ENCODE peak calls at places on chromosome 3, in four cellular contexts. U is A549, V is GM12878, S is HepG2. Z is an unnamed sample.

GRCh38 chr3:122577409-122578028 is at the start of gene PARP15:
- DNase-seq in U (no peak), V (no peak), S (no peak), Z (peak; percentile 7)

GRCh38 chr3:141812091-141812490 is 48.9 kb downstream of the GRK7 start:
- DNase-seq in U (no peak), V (no peak), S (no peak), Z (no peak)

GRCh38 chr3:88203537-88204143 is 53.9 kb downstream of the C3orf38 start:
- DNase-seq in U (peak; percentile 25), V (peak; percentile 24), S (peak; percentile 40), Z (peak; percentile 67)

GRCh38 chr3:179840985-179841384 is 188.1 kb downstream of the USP13 start:
- DNase-seq in U (no peak), V (no peak), S (no peak), Z (no peak)

GRCh38 chr3:58104712-58105111 is 96.5 kb downstream of the FLNB start:
- DNase-seq in U (no peak), V (no peak), S (no peak), Z (no peak)

GRCh38 chr3:140447991-140448390 is 229.9 kb upstream of the TRIM42 start:
- DNase-seq in U (no peak), V (no peak), S (no peak), Z (no peak)

GRCh38 chr3:89787485-89787884 is 680.1 kb downstream of the EPHA3 start:
- DNase-seq in U (no peak), V (no peak), S (no peak), Z (no peak)

GRCh38 chr3:25355034-25355898 is 72.8 kb upstream of the RARB start:
- DNase-seq in U (no peak), V (no peak), S (no peak), Z (no peak)

GRCh38 chr3:171116365-171116764 is 89.8 kb upstream of the SLC2A2 start:
- DNase-seq in U (no peak), V (no peak), S (no peak), Z (no peak)

GRCh38 chr3:38454179-38454883 is 641 bp downstream of the ACVR2B start:
- DNase-seq in U (peak; percentile 33), V (no peak), S (no peak), Z (peak; percentile 82)

GRCh38 chr3:20077054-20077453 is 36.8 kb downstream of the KAT2B start:
- DNase-seq in U (no peak), V (no peak), S (no peak), Z (no peak)

GRCh38 chr3:128486157-128486691 is 6.8 kb downstream of the GATA2 start:
- DNase-seq in U (no peak), V (no peak), S (no peak), Z (no peak)

GRCh38 chr3:118987466-118987865 is 47.2 kb downstream of the IGSF11 start:
- DNase-seq in U (no peak), V (no peak), S (no peak), Z (no peak)

GRCh38 chr3:152909180-152909883 is 74.4 kb downstream of the P2RY1 start:
- DNase-seq in U (no peak), V (no peak), S (no peak), Z (peak; percentile 26)

GRCh38 chr3:177419904-177420601 is 222.8 kb upstream of the TBL1XR1 start:
- DNase-seq in U (no peak), V (no peak), S (no peak), Z (no peak)

GRCh38 chr3:87873136-87873535 is 185.7 kb downstream of the CGGBP1 start:
- DNase-seq in U (no peak), V (no peak), S (no peak), Z (no peak)

GRCh38 chr3:60169755-60170154 is 1081.5 kb downstream of the FHIT start:
- DNase-seq in U (no peak), V (no peak), S (no peak), Z (no peak)

GRCh38 chr3:133887951-133888703 is 7.6 kb downstream of the RAB6B start:
- DNase-seq in U (no peak), V (no peak), S (no peak), Z (no peak)

GRCh38 chr3:181541414-181541813 is 170.3 kb upstream of the SOX2 start:
- DNase-seq in U (no peak), V (no peak), S (no peak), Z (no peak)
- TF ChIP-seq POLR2AphosphoS2 in U (no peak), V (no peak), S (no peak), Z (no peak)

GRCh38 chr3:56917740-56918568 is 116.2 kb upstream of the ARHGEF3 start:
- DNase-seq in U (no peak), V (peak; percentile 84), S (no peak), Z (no peak)
- TF ChIP-seq POLR2AphosphoS2 in U (no peak), V (no peak), S (no peak), Z (no peak)

GRCh38 chr3:175301741-175302140 is 442.6 kb downstream of the NAALADL2 start:
- DNase-seq in U (no peak), V (no peak), S (no peak), Z (no peak)
- TF ChIP-seq POLR2AphosphoS2 in U (no peak), V (no peak), S (no peak), Z (no peak)

GRCh38 chr3:194276768-194277546 is 74.2 kb downstream of the CPN2 start:
- DNase-seq in U (no peak), V (no peak), S (no peak), Z (no peak)
- TF ChIP-seq POLR2AphosphoS2 in U (no peak), V (no peak), S (no peak), Z (no peak)

GRCh38 chr3:184815046-184815930 is 3.3 kb downstream of the VPS8 start:
- DNase-seq in U (no peak), V (no peak), S (no peak), Z (no peak)
- TF ChIP-seq POLR2AphosphoS2 in U (no peak), V (no peak), S (no peak), Z (no peak)

GRCh38 chr3:10798600-10799367 is 17.2 kb upstream of the SLC6A11 start:
- DNase-seq in U (no peak), V (no peak), S (no peak), Z (no peak)
- TF ChIP-seq POLR2AphosphoS2 in U (no peak), V (no peak), S (no peak), Z (no peak)